ENCODE peak calls at places on chromosomes 2 and 18, in five cellular contexts. G, L, Y, N and D are unnamed samples.

GRCh38 chr2:226411727-226412360 is 387.8 kb downstream of the IRS1 start:
- DNase-seq in G (peak; percentile 70), L (no peak), Y (no peak), N (no peak), D (peak; percentile 39)

GRCh38 chr2:15734871-15735737 is 143.4 kb downstream of the DDX1 start:
- DNase-seq in G (no peak), L (no peak), Y (no peak), N (no peak), D (no peak)

GRCh38 chr2:20065885-20066602 is 14.6 kb upstream of the LAPTM4A start:
- DNase-seq in G (peak; percentile 60), L (no peak), Y (no peak), N (peak; percentile 71), D (peak; percentile 74)

GRCh38 chr2:96815326-96816126 is 542 bp upstream of the CNNM3 start:
- DNase-seq in G (peak; percentile 63), L (no peak), Y (no peak), N (no peak), D (peak; percentile 59)

GRCh38 chr2:207256476-207257207 is 90.9 kb upstream of the KLF7 start:
- DNase-seq in G (peak; percentile 71), L (no peak), Y (no peak), N (no peak), D (peak; percentile 54)

GRCh38 chr2:235598842-235599531 is 105.1 kb downstream of the AGAP1 start:
- DNase-seq in G (peak; percentile 38), L (no peak), Y (no peak), N (no peak), D (no peak)

GRCh38 chr2:30332791-30333453 is 101.6 kb downstream of the LBH start:
- DNase-seq in G (no peak), L (no peak), Y (no peak), N (no peak), D (no peak)

GRCh38 chr2:1843646-1844045 is 99.3 kb upstream of the PXDN start:
- DNase-seq in G (no peak), L (no peak), Y (no peak), N (no peak), D (no peak)

GRCh38 chr2:46776687-46777327 is 138.8 kb downstream of the MCFD2 start:
- DNase-seq in G (peak; percentile 79), L (no peak), Y (peak; percentile 60), N (no peak), D (peak; percentile 80)

GRCh38 chr18:45379903-45380302 is 235.4 kb upstream of the SLC14A2 start:
- DNase-seq in G (no peak), L (no peak), Y (no peak), N (no peak), D (no peak)